ENCODE peak calls at places on chromosomes 3 and 15, in seven cellular contexts. One of them, this sample, is unnamed.

GRCh38 chr3:132573657-132574260 is 23.3 kb upstream of the ACKR4 start:
- DNase-seq in COR-L47: no peak
- DNase-seq in Daoy: no peak
- DNase-seq in psoas muscle: no peak
- DNase-seq in esophagus squamous epithelium: no peak
- DNase-seq in activated CD8-positive, alpha-beta memory T cell treated with anti-CD3 and anti-CD28 coated beads for 24 hours: no peak
- DNase-seq in brain microvascular endothelial cell: no peak
- DNase-seq in this sample: no peak

GRCh38 chr15:20352241-20353200 is 189.1 kb downstream of the GOLGA6L6 start:
- DNase-seq in brain microvascular endothelial cell: no peak
- DNase-seq in psoas muscle: peak; percentile 14
- DNase-seq in esophagus squamous epithelium: no peak
- DNase-seq in Daoy: no peak
- DNase-seq in activated CD8-positive, alpha-beta memory T cell treated with anti-CD3 and anti-CD28 coated beads for 24 hours: no peak
- DNase-seq in COR-L47: no peak
- DNase-seq in this sample: no peak

GRCh38 chr15:66995257-66995656 is 70.1 kb upstream of the SMAD3 start:
- DNase-seq in Daoy: no peak
- DNase-seq in activated CD8-positive, alpha-beta memory T cell treated with anti-CD3 and anti-CD28 coated beads for 24 hours: no peak
- DNase-seq in esophagus squamous epithelium: no peak
- DNase-seq in COR-L47: no peak
- DNase-seq in brain microvascular endothelial cell: peak; percentile 36
- DNase-seq in psoas muscle: no peak
- DNase-seq in this sample: peak; percentile 24

GRCh38 chr3:102036472-102036871 is 187.2 kb downstream of the NFKBIZ start:
- DNase-seq in psoas muscle: no peak
- DNase-seq in esophagus squamous epithelium: no peak
- DNase-seq in COR-L47: no peak
- DNase-seq in activated CD8-positive, alpha-beta memory T cell treated with anti-CD3 and anti-CD28 coated beads for 24 hours: no peak
- DNase-seq in Daoy: no peak
- DNase-seq in brain microvascular endothelial cell: no peak
- DNase-seq in this sample: no peak

GRCh38 chr15:81966628-81967027 is 79.2 kb downstream of the MEX3B start:
- DNase-seq in esophagus squamous epithelium: no peak
- DNase-seq in brain microvascular endothelial cell: no peak
- DNase-seq in activated CD8-positive, alpha-beta memory T cell treated with anti-CD3 and anti-CD28 coated beads for 24 hours: no peak
- DNase-seq in Daoy: no peak
- DNase-seq in COR-L47: no peak
- DNase-seq in psoas muscle: no peak
- DNase-seq in this sample: no peak

GRCh38 chr15:42547926-42548257 is 701 bp downstream of the LRRC57 start:
- DNase-seq in Daoy: no peak
- DNase-seq in activated CD8-positive, alpha-beta memory T cell treated with anti-CD3 and anti-CD28 coated beads for 24 hours: no peak
- DNase-seq in brain microvascular endothelial cell: no peak
- DNase-seq in esophagus squamous epithelium: no peak
- DNase-seq in psoas muscle: no peak
- DNase-seq in COR-L47: no peak
- DNase-seq in this sample: peak; percentile 11

GRCh38 chr3:186002884-186003472 is 65.2 kb upstream of the TRA2B start:
- DNase-seq in psoas muscle: no peak
- DNase-seq in activated CD8-positive, alpha-beta memory T cell treated with anti-CD3 and anti-CD28 coated beads for 24 hours: no peak
- DNase-seq in COR-L47: no peak
- DNase-seq in esophagus squamous epithelium: no peak
- DNase-seq in brain microvascular endothelial cell: no peak
- DNase-seq in Daoy: peak; percentile 56
- DNase-seq in this sample: no peak

GRCh38 chr3:172289583-172289982 is 158.7 kb downstream of the GHSR start:
- DNase-seq in esophagus squamous epithelium: no peak
- DNase-seq in COR-L47: no peak
- DNase-seq in psoas muscle: no peak
- DNase-seq in activated CD8-positive, alpha-beta memory T cell treated with anti-CD3 and anti-CD28 coated beads for 24 hours: no peak
- DNase-seq in brain microvascular endothelial cell: no peak
- DNase-seq in Daoy: no peak
- DNase-seq in this sample: no peak

GRCh38 chr15:35696767-35697231 is 150.8 kb upstream of the DPH6 start:
- DNase-seq in brain microvascular endothelial cell: peak; percentile 91
- DNase-seq in activated CD8-positive, alpha-beta memory T cell treated with anti-CD3 and anti-CD28 coated beads for 24 hours: no peak
- DNase-seq in Daoy: peak; percentile 83
- DNase-seq in esophagus squamous epithelium: no peak
- DNase-seq in psoas muscle: no peak
- DNase-seq in COR-L47: no peak
- DNase-seq in this sample: no peak

GRCh38 chr3:188583476-188584161 is 429.7 kb downstream of the LPP start:
- DNase-seq in brain microvascular endothelial cell: no peak
- DNase-seq in esophagus squamous epithelium: no peak
- DNase-seq in Daoy: no peak
- DNase-seq in activated CD8-positive, alpha-beta memory T cell treated with anti-CD3 and anti-CD28 coated beads for 24 hours: peak; percentile 67
- DNase-seq in COR-L47: no peak
- DNase-seq in psoas muscle: no peak
- DNase-seq in this sample: no peak

GRCh38 chr3:14902719-14903118 is 44.7 kb upstream of the NR2C2 start:
- DNase-seq in brain microvascular endothelial cell: no peak
- DNase-seq in activated CD8-positive, alpha-beta memory T cell treated with anti-CD3 and anti-CD28 coated beads for 24 hours: no peak
- DNase-seq in psoas muscle: peak; percentile 66
- DNase-seq in COR-L47: no peak
- DNase-seq in esophagus squamous epithelium: no peak
- DNase-seq in Daoy: no peak
- DNase-seq in this sample: no peak

GRCh38 chr3:66423791-66424190 is 77.0 kb downstream of the LRIG1 start:
- DNase-seq in Daoy: no peak
- DNase-seq in brain microvascular endothelial cell: peak; percentile 82
- DNase-seq in activated CD8-positive, alpha-beta memory T cell treated with anti-CD3 and anti-CD28 coated beads for 24 hours: no peak
- DNase-seq in psoas muscle: no peak
- DNase-seq in esophagus squamous epithelium: no peak
- DNase-seq in COR-L47: no peak
- DNase-seq in this sample: no peak

GRCh38 chr3:12916159-12916558 is 74.8 kb upstream of the RPL32 start:
- DNase-seq in activated CD8-positive, alpha-beta memory T cell treated with anti-CD3 and anti-CD28 coated beads for 24 hours: peak; percentile 72
- DNase-seq in brain microvascular endothelial cell: no peak
- DNase-seq in psoas muscle: no peak
- DNase-seq in Daoy: no peak
- DNase-seq in esophagus squamous epithelium: no peak
- DNase-seq in COR-L47: no peak
- DNase-seq in this sample: no peak

GRCh38 chr3:151047636-151048035 is 37.8 kb upstream of the MED12L start:
- DNase-seq in psoas muscle: no peak
- DNase-seq in activated CD8-positive, alpha-beta memory T cell treated with anti-CD3 and anti-CD28 coated beads for 24 hours: no peak
- DNase-seq in esophagus squamous epithelium: no peak
- DNase-seq in Daoy: peak; percentile 13
- DNase-seq in COR-L47: no peak
- DNase-seq in brain microvascular endothelial cell: peak; percentile 18
- DNase-seq in this sample: no peak

GRCh38 chr3:192409838-192410683 is 317.3 kb downstream of the FGF12 start:
- DNase-seq in COR-L47: peak; percentile 73
- DNase-seq in psoas muscle: no peak
- DNase-seq in brain microvascular endothelial cell: no peak
- DNase-seq in Daoy: peak; percentile 48
- DNase-seq in esophagus squamous epithelium: no peak
- DNase-seq in activated CD8-positive, alpha-beta memory T cell treated with anti-CD3 and anti-CD28 coated beads for 24 hours: no peak
- DNase-seq in this sample: no peak

GRCh38 chr3:135513106-135514063 is 452.1 kb upstream of the PPP2R3A start:
- DNase-seq in psoas muscle: no peak
- DNase-seq in esophagus squamous epithelium: no peak
- DNase-seq in activated CD8-positive, alpha-beta memory T cell treated with anti-CD3 and anti-CD28 coated beads for 24 hours: no peak
- DNase-seq in COR-L47: no peak
- DNase-seq in brain microvascular endothelial cell: peak; percentile 66
- DNase-seq in Daoy: peak; percentile 78
- DNase-seq in this sample: peak; percentile 36

GRCh38 chr15:33179874-33180273 is 14.6 kb downstream of the FMN1 start:
- DNase-seq in brain microvascular endothelial cell: no peak
- DNase-seq in Daoy: no peak
- DNase-seq in esophagus squamous epithelium: no peak
- DNase-seq in COR-L47: no peak
- DNase-seq in psoas muscle: no peak
- DNase-seq in activated CD8-positive, alpha-beta memory T cell treated with anti-CD3 and anti-CD28 coated beads for 24 hours: no peak
- DNase-seq in this sample: no peak

GRCh38 chr3:20843037-20843436 is 657.0 kb upstream of the SGO1 start:
- DNase-seq in esophagus squamous epithelium: no peak
- DNase-seq in activated CD8-positive, alpha-beta memory T cell treated with anti-CD3 and anti-CD28 coated beads for 24 hours: no peak
- DNase-seq in Daoy: no peak
- DNase-seq in brain microvascular endothelial cell: no peak
- DNase-seq in psoas muscle: no peak
- DNase-seq in COR-L47: no peak
- DNase-seq in this sample: no peak

GRCh38 chr3:67685499-67685898 is 31.1 kb upstream of the SUCLG2 start:
- DNase-seq in esophagus squamous epithelium: no peak
- DNase-seq in activated CD8-positive, alpha-beta memory T cell treated with anti-CD3 and anti-CD28 coated beads for 24 hours: no peak
- DNase-seq in psoas muscle: no peak
- DNase-seq in brain microvascular endothelial cell: no peak
- DNase-seq in Daoy: no peak
- DNase-seq in COR-L47: no peak
- DNase-seq in this sample: no peak

GRCh38 chr15:90086868-90087268 is 15.4 kb downstream of the IDH2 start:
- DNase-seq in Daoy: peak; percentile 39
- DNase-seq in COR-L47: peak; percentile 31
- DNase-seq in activated CD8-positive, alpha-beta memory T cell treated with anti-CD3 and anti-CD28 coated beads for 24 hours: peak; percentile 75
- DNase-seq in brain microvascular endothelial cell: no peak
- DNase-seq in esophagus squamous epithelium: no peak
- DNase-seq in psoas muscle: no peak
- DNase-seq in this sample: no peak

GRCh38 chr3:127800508-127800907 is 21.8 kb downstream of the MGLL start:
- DNase-seq in COR-L47: no peak
- DNase-seq in psoas muscle: no peak
- DNase-seq in activated CD8-positive, alpha-beta memory T cell treated with anti-CD3 and anti-CD28 coated beads for 24 hours: no peak
- DNase-seq in brain microvascular endothelial cell: peak; percentile 63
- DNase-seq in esophagus squamous epithelium: no peak
- DNase-seq in Daoy: peak; percentile 75
- DNase-seq in this sample: no peak

GRCh38 chr3:71987828-71988227 is 202.9 kb upstream of the PROK2 start:
- DNase-seq in activated CD8-positive, alpha-beta memory T cell treated with anti-CD3 and anti-CD28 coated beads for 24 hours: no peak
- DNase-seq in brain microvascular endothelial cell: no peak
- DNase-seq in psoas muscle: no peak
- DNase-seq in Daoy: peak; percentile 81
- DNase-seq in COR-L47: peak; percentile 42
- DNase-seq in esophagus squamous epithelium: no peak
- DNase-seq in this sample: peak; percentile 78

GRCh38 chr3:110576962-110577361 is 494.7 kb upstream of the NECTIN3 start:
- DNase-seq in COR-L47: no peak
- DNase-seq in Daoy: peak; percentile 79
- DNase-seq in brain microvascular endothelial cell: peak; percentile 80
- DNase-seq in psoas muscle: no peak
- DNase-seq in activated CD8-positive, alpha-beta memory T cell treated with anti-CD3 and anti-CD28 coated beads for 24 hours: no peak
- DNase-seq in esophagus squamous epithelium: no peak
- DNase-seq in this sample: peak; percentile 81

GRCh38 chr3:36663666-36664291 is 100.6 kb downstream of the DCLK3 start:
- DNase-seq in brain microvascular endothelial cell: no peak
- DNase-seq in activated CD8-positive, alpha-beta memory T cell treated with anti-CD3 and anti-CD28 coated beads for 24 hours: no peak
- DNase-seq in esophagus squamous epithelium: no peak
- DNase-seq in Daoy: no peak
- DNase-seq in psoas muscle: no peak
- DNase-seq in COR-L47: no peak
- DNase-seq in this sample: peak; percentile 41

GRCh38 chr3:127156651-127157050 is 36.3 kb upstream of the PRR23E start:
- DNase-seq in psoas muscle: no peak
- DNase-seq in COR-L47: no peak
- DNase-seq in Daoy: no peak
- DNase-seq in esophagus squamous epithelium: no peak
- DNase-seq in activated CD8-positive, alpha-beta memory T cell treated with anti-CD3 and anti-CD28 coated beads for 24 hours: no peak
- DNase-seq in brain microvascular endothelial cell: no peak
- DNase-seq in this sample: no peak

GRCh38 chr3:137008976-137009375 is 51.2 kb downstream of the IL20RB start:
- DNase-seq in COR-L47: no peak
- DNase-seq in brain microvascular endothelial cell: no peak
- DNase-seq in activated CD8-positive, alpha-beta memory T cell treated with anti-CD3 and anti-CD28 coated beads for 24 hours: no peak
- DNase-seq in esophagus squamous epithelium: no peak
- DNase-seq in psoas muscle: no peak
- DNase-seq in Daoy: no peak
- DNase-seq in this sample: no peak

GRCh38 chr3:60609446-60609845 is 641.8 kb downstream of the FHIT start:
- DNase-seq in Daoy: no peak
- DNase-seq in psoas muscle: no peak
- DNase-seq in esophagus squamous epithelium: no peak
- DNase-seq in activated CD8-positive, alpha-beta memory T cell treated with anti-CD3 and anti-CD28 coated beads for 24 hours: no peak
- DNase-seq in COR-L47: no peak
- DNase-seq in brain microvascular endothelial cell: peak; percentile 61
- DNase-seq in this sample: no peak